ENCODE peak calls at places on chromosomes 11 and 22, in nine cellular contexts. One of them, this sample, is unnamed.
A peak's percentile ranks its signal among the peaks of the same experiment; 100 is the strongest.

GRCh38 chr11:128720522-128720985 is 26.7 kb downstream of the FLI1 start:
- DNase-seq in sigmoid colon: no peak
- DNase-seq in stomach: peak; percentile 42
- DNase-seq in SK-N-SH: no peak
- DNase-seq in K562: no peak
- DNase-seq in HepG2: no peak
- DNase-seq in transverse colon: peak; percentile 67
- DNase-seq in GM12878: no peak
- DNase-seq in H1: peak; percentile 55
- DNase-seq in this sample: no peak

GRCh38 chr22:42388130-42388797 is 43.9 kb downstream of the NFAM1 start:
- DNase-seq in sigmoid colon: no peak
- DNase-seq in stomach: no peak
- DNase-seq in SK-N-SH: peak; percentile 84
- DNase-seq in K562: peak; percentile 30
- DNase-seq in HepG2: no peak
- DNase-seq in transverse colon: no peak
- DNase-seq in GM12878: no peak
- DNase-seq in H1: no peak
- DNase-seq in this sample: no peak

GRCh38 chr11:29008481-29008880 is 900.3 kb downstream of the METTL15 start:
- DNase-seq in sigmoid colon: no peak
- DNase-seq in stomach: no peak
- DNase-seq in SK-N-SH: no peak
- DNase-seq in K562: no peak
- DNase-seq in HepG2: no peak
- DNase-seq in transverse colon: no peak
- DNase-seq in GM12878: no peak
- DNase-seq in H1: no peak
- DNase-seq in this sample: no peak

GRCh38 chr11:64235427-64236161 is 1.2 kb downstream of the VEGFB start:
- DNase-seq in sigmoid colon: no peak
- DNase-seq in stomach: no peak
- DNase-seq in SK-N-SH: no peak
- DNase-seq in K562: no peak
- DNase-seq in HepG2: no peak
- DNase-seq in transverse colon: peak; percentile 11
- DNase-seq in GM12878: no peak
- DNase-seq in H1: no peak
- DNase-seq in this sample: no peak

GRCh38 chr11:92296138-92296515 is 71.5 kb downstream of the FAT3 start:
- DNase-seq in sigmoid colon: no peak
- DNase-seq in stomach: no peak
- DNase-seq in SK-N-SH: no peak
- DNase-seq in K562: no peak
- DNase-seq in HepG2: no peak
- DNase-seq in transverse colon: no peak
- DNase-seq in GM12878: no peak
- DNase-seq in H1: no peak
- DNase-seq in this sample: no peak

GRCh38 chr11:118608268-118609214 is 1.1 kb downstream of the PHLDB1 start:
- DNase-seq in sigmoid colon: peak; percentile 95
- DNase-seq in stomach: peak; percentile 59
- DNase-seq in SK-N-SH: peak; percentile 74
- DNase-seq in K562: peak; percentile 76
- DNase-seq in HepG2: no peak
- DNase-seq in transverse colon: peak; percentile 75
- DNase-seq in GM12878: no peak
- DNase-seq in H1: peak; percentile 75
- DNase-seq in this sample: peak; percentile 94

GRCh38 chr11:109071712-109072524 is 350.1 kb upstream of the C11orf87 start:
- DNase-seq in sigmoid colon: no peak
- DNase-seq in stomach: no peak
- DNase-seq in SK-N-SH: no peak
- DNase-seq in K562: no peak
- DNase-seq in HepG2: no peak
- DNase-seq in transverse colon: no peak
- DNase-seq in GM12878: no peak
- DNase-seq in H1: no peak
- DNase-seq in this sample: no peak

GRCh38 chr11:76164081-76164480 is 42.2 kb downstream of the WNT11 start:
- DNase-seq in sigmoid colon: no peak
- DNase-seq in stomach: no peak
- DNase-seq in SK-N-SH: no peak
- DNase-seq in K562: no peak
- DNase-seq in HepG2: no peak
- DNase-seq in transverse colon: no peak
- DNase-seq in GM12878: no peak
- DNase-seq in H1: no peak
- DNase-seq in this sample: no peak

GRCh38 chr11:130719516-130719915 is 196.8 kb downstream of the SNX19 start:
- DNase-seq in sigmoid colon: no peak
- DNase-seq in stomach: no peak
- DNase-seq in SK-N-SH: no peak
- DNase-seq in K562: no peak
- DNase-seq in HepG2: no peak
- DNase-seq in transverse colon: no peak
- DNase-seq in GM12878: no peak
- DNase-seq in H1: no peak
- DNase-seq in this sample: no peak

GRCh38 chr11:69640995-69641581 is at the start of gene CCND1:
- DNase-seq in sigmoid colon: peak; percentile 77
- DNase-seq in stomach: peak; percentile 75
- DNase-seq in SK-N-SH: peak; percentile 89
- DNase-seq in K562: peak; percentile 48
- DNase-seq in HepG2: peak; percentile 95
- DNase-seq in transverse colon: peak; percentile 85
- DNase-seq in GM12878: no peak
- DNase-seq in H1: peak; percentile 83
- DNase-seq in this sample: no peak

GRCh38 chr11:96627379-96627778 is 237.6 kb downstream of the JRKL start:
- DNase-seq in sigmoid colon: no peak
- DNase-seq in stomach: no peak
- DNase-seq in SK-N-SH: no peak
- DNase-seq in K562: no peak
- DNase-seq in HepG2: no peak
- DNase-seq in transverse colon: no peak
- DNase-seq in GM12878: no peak
- DNase-seq in H1: no peak
- DNase-seq in this sample: no peak
- TF ChIP-seq POLR2AphosphoS5 in sigmoid colon: no peak
- TF ChIP-seq POLR2AphosphoS5 in stomach: no peak
- TF ChIP-seq POLR2AphosphoS5 in SK-N-SH: no peak
- TF ChIP-seq POLR2AphosphoS5 in K562: no peak
- TF ChIP-seq POLR2AphosphoS5 in HepG2: no peak
- TF ChIP-seq POLR2AphosphoS5 in transverse colon: no peak
- TF ChIP-seq POLR2AphosphoS5 in GM12878: no peak
- TF ChIP-seq POLR2AphosphoS5 in H1: no peak
- TF ChIP-seq POLR2AphosphoS5 in this sample: no peak

DNA sequence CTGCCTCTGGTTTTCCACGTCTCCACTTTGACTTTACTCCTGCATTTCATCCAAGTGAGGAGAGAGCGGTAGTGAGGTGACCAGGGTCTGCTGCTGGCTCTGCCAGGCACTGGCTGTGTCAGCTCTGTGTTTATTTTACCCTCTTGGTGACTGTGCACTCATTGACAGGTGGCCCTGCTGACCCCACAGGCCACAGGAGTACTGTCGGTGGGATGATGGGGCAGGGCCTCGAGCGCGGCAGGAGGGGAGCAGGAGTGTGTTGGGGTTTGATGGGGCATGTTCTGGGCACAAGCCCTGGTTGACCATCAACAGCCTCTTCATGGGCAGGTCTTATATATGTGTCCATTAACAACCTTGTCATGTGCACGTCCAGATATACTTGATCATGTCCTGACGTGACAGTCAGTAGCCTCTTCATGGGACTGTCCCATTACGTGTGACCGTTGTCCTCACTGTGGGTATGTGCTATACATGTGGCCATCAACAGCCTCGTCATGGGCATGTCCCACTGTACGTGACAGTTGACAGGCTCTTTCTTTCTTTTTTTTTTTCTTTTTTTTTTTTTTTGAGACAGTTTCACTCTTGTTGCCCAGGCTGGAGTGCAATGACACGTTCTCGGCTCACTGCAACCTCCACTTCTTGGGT is 31.4 kb upstream of the ACR start:
- DNase-seq in sigmoid colon: peak; percentile 50
- DNase-seq in stomach: no peak
- DNase-seq in SK-N-SH: no peak
- DNase-seq in K562: no peak
- DNase-seq in HepG2: no peak
- DNase-seq in transverse colon: no peak
- DNase-seq in GM12878: no peak
- DNase-seq in H1: no peak
- DNase-seq in this sample: no peak
- TF ChIP-seq EP300 in sigmoid colon: no peak
- TF ChIP-seq EP300 in stomach: no peak
- TF ChIP-seq EP300 in SK-N-SH: no peak
- TF ChIP-seq EP300 in K562: no peak
- TF ChIP-seq EP300 in HepG2: no peak
- TF ChIP-seq EP300 in transverse colon: no peak
- TF ChIP-seq EP300 in GM12878: no peak
- TF ChIP-seq EP300 in H1: no peak
- TF ChIP-seq EP300 in this sample: no peak

GRCh38 chr22:19058713-19059451 is 63.3 kb downstream of the DGCR2 start:
- DNase-seq in sigmoid colon: peak; percentile 39
- DNase-seq in stomach: peak; percentile 28
- DNase-seq in SK-N-SH: no peak
- DNase-seq in K562: no peak
- DNase-seq in HepG2: no peak
- DNase-seq in transverse colon: no peak
- DNase-seq in GM12878: no peak
- DNase-seq in H1: no peak
- DNase-seq in this sample: peak; percentile 51

GRCh38 chr22:19062139-19062789 is 59.9 kb downstream of the DGCR2 start:
- DNase-seq in sigmoid colon: no peak
- DNase-seq in stomach: peak; percentile 52
- DNase-seq in SK-N-SH: no peak
- DNase-seq in K562: no peak
- DNase-seq in HepG2: no peak
- DNase-seq in transverse colon: no peak
- DNase-seq in GM12878: no peak
- DNase-seq in H1: no peak
- DNase-seq in this sample: no peak

GRCh38 chr22:19061471-19062138 is 60.6 kb downstream of the DGCR2 start:
- DNase-seq in sigmoid colon: no peak
- DNase-seq in stomach: no peak
- DNase-seq in SK-N-SH: no peak
- DNase-seq in K562: no peak
- DNase-seq in HepG2: no peak
- DNase-seq in transverse colon: no peak
- DNase-seq in GM12878: no peak
- DNase-seq in H1: no peak
- DNase-seq in this sample: peak; percentile 48

GRCh38 chr22:19059481-19060278 is 62.5 kb downstream of the DGCR2 start:
- DNase-seq in sigmoid colon: peak; percentile 58
- DNase-seq in stomach: peak; percentile 41
- DNase-seq in SK-N-SH: no peak
- DNase-seq in K562: no peak
- DNase-seq in HepG2: no peak
- DNase-seq in transverse colon: no peak
- DNase-seq in GM12878: no peak
- DNase-seq in H1: no peak
- DNase-seq in this sample: peak; percentile 66

GRCh38 chr22:19060356-19061009 is 61.7 kb downstream of the DGCR2 start:
- DNase-seq in sigmoid colon: peak; percentile 38
- DNase-seq in stomach: no peak
- DNase-seq in SK-N-SH: no peak
- DNase-seq in K562: no peak
- DNase-seq in HepG2: no peak
- DNase-seq in transverse colon: no peak
- DNase-seq in GM12878: no peak
- DNase-seq in H1: no peak
- DNase-seq in this sample: peak; percentile 29
- TF ChIP-seq POLR2AphosphoS5 in sigmoid colon: no peak
- TF ChIP-seq POLR2AphosphoS5 in stomach: no peak
- TF ChIP-seq POLR2AphosphoS5 in SK-N-SH: no peak
- TF ChIP-seq POLR2AphosphoS5 in K562: no peak
- TF ChIP-seq POLR2AphosphoS5 in HepG2: no peak
- TF ChIP-seq POLR2AphosphoS5 in transverse colon: no peak
- TF ChIP-seq POLR2AphosphoS5 in GM12878: no peak
- TF ChIP-seq POLR2AphosphoS5 in H1: no peak
- TF ChIP-seq POLR2AphosphoS5 in this sample: no peak

GRCh38 chr22:45547016-45547345 is 44.3 kb downstream of the FBLN1 start:
- DNase-seq in sigmoid colon: no peak
- DNase-seq in stomach: no peak
- DNase-seq in SK-N-SH: no peak
- DNase-seq in K562: no peak
- DNase-seq in HepG2: no peak
- DNase-seq in transverse colon: no peak
- DNase-seq in GM12878: no peak
- DNase-seq in H1: no peak
- DNase-seq in this sample: no peak

GRCh38 chr22:45543243-45543642 is 40.6 kb downstream of the FBLN1 start:
- DNase-seq in sigmoid colon: no peak
- DNase-seq in stomach: no peak
- DNase-seq in SK-N-SH: no peak
- DNase-seq in K562: no peak
- DNase-seq in HepG2: no peak
- DNase-seq in transverse colon: no peak
- DNase-seq in GM12878: no peak
- DNase-seq in H1: no peak
- DNase-seq in this sample: no peak

GRCh38 chr22:45546333-45547015 is 43.8 kb downstream of the FBLN1 start:
- DNase-seq in sigmoid colon: no peak
- DNase-seq in stomach: no peak
- DNase-seq in SK-N-SH: no peak
- DNase-seq in K562: no peak
- DNase-seq in HepG2: no peak
- DNase-seq in transverse colon: no peak
- DNase-seq in GM12878: no peak
- DNase-seq in H1: no peak
- DNase-seq in this sample: no peak

GRCh38 chr22:45542001-45542520 is 39.4 kb downstream of the FBLN1 start:
- DNase-seq in sigmoid colon: no peak
- DNase-seq in stomach: no peak
- DNase-seq in SK-N-SH: no peak
- DNase-seq in K562: no peak
- DNase-seq in HepG2: no peak
- DNase-seq in transverse colon: no peak
- DNase-seq in GM12878: no peak
- DNase-seq in H1: no peak
- DNase-seq in this sample: no peak

DNA sequence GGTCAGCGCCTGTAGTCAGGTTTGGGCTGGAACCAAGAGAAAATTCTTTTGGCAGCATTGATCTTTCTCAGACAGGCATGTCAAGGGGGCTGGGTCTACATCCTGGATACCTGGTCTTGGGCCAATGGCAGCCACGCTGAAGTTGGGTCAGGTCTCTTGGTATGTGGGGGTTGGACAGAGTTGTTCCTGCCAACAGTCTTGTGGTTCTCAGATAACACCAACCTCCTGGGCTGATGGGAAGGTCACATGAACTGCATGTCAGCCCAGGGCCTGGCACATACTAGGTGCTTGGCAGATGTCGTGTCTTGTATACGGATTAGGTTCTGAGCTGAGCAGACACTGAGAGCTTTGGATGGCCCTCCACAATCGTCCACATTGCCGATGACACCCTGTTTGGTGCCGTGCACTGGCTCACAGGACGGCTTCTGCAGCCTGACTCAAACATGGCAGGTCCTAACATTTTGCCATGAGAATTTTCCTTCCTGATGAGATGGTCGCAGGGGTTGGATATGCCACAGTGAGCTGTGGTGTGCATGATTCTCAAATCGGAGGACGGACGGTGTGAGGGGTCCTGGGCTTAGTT is 42.0 kb downstream of the FBLN1 start:
- DNase-seq in sigmoid colon: no peak
- DNase-seq in stomach: no peak
- DNase-seq in SK-N-SH: no peak
- DNase-seq in K562: no peak
- DNase-seq in HepG2: no peak
- DNase-seq in transverse colon: no peak
- DNase-seq in GM12878: no peak
- DNase-seq in H1: no peak
- DNase-seq in this sample: no peak
- TF ChIP-seq EP300 in sigmoid colon: no peak
- TF ChIP-seq EP300 in stomach: no peak
- TF ChIP-seq EP300 in SK-N-SH: no peak
- TF ChIP-seq EP300 in K562: no peak
- TF ChIP-seq EP300 in HepG2: no peak
- TF ChIP-seq EP300 in transverse colon: no peak
- TF ChIP-seq EP300 in GM12878: no peak
- TF ChIP-seq EP300 in H1: no peak
- TF ChIP-seq EP300 in this sample: no peak